ENCODE peak calls at places on chromosomes 13 and 19, in nine cellular contexts. L, U, W, O, B, K, E, J and F are unnamed samples. For H3K27me3 and H3K9me3, the result is how much of the 10 kb centered on the place peaks cover.

GRCh38 chr19:40932008-40932959 is 50.3 kb upstream of the CYP2A7 start:
- DNase-seq in L (no peak), U (no peak), W (no peak), O (no peak), B (no peak), K (no peak), E (no peak), J (no peak), F (no peak)

GRCh38 chr19:56170261-56170660 is 5.5 kb upstream of the GALP start:
- DNase-seq in L (no peak), U (no peak), W (peak), O (no peak), B (no peak), K (no peak), E (peak), J (no peak), F (no peak)

GRCh38 chr13:108070491-108070890 is 144.8 kb downstream of the LIG4 start:
- DNase-seq in L (no peak), U (no peak), W (no peak), O (no peak), B (no peak), K (no peak), E (no peak), J (no peak), F (no peak)

GRCh38 chr19:5086232-5086631 is 117.3 kb downstream of the KDM4B start:
- DNase-seq in L (no peak), U (no peak), W (no peak), O (no peak), B (no peak), K (no peak), E (no peak), J (no peak), F (no peak)

GRCh38 chr13:107284168-107284567 is 716.2 kb upstream of the ARGLU1 start:
- DNase-seq in L (peak), U (no peak), W (no peak), O (no peak), B (no peak), K (no peak), E (peak), J (no peak), F (no peak)

GRCh38 chr19:49073514-49074378 is 1.2 kb upstream of the KCNA7 start:
- DNase-seq in L (no peak), U (no peak), W (peak), O (no peak), B (peak), K (no peak), E (no peak), J (no peak), F (peak)

GRCh38 chr19:17966497-17967257 is at the start of gene KCNN1:
- DNase-seq in L (no peak), U (no peak), W (no peak), O (no peak), B (no peak), K (no peak), E (no peak), J (no peak), F (peak)

GRCh38 chr13:113527272-113527958 is 36.9 kb upstream of the DCUN1D2 start:
- DNase-seq in L (no peak), U (no peak), W (no peak), O (no peak), B (no peak), K (no peak), E (no peak), J (no peak), F (no peak)

GRCh38 chr13:102021777-102022176 is 380.1 kb downstream of the FGF14 start:
- DNase-seq in L (no peak), U (no peak), W (no peak), O (no peak), B (no peak), K (no peak), E (no peak), J (no peak), F (no peak)

GRCh38 chr13:78595819-78596700 is 7.3 kb downstream of the POU4F1 start:
- DNase-seq in L (no peak), U (no peak), W (no peak), O (no peak), B (no peak), K (no peak), E (no peak), J (peak), F (peak)

GRCh38 chr13:26873174-26873698 is 112.7 kb upstream of the GPR12 start:
- DNase-seq in L (no peak), U (no peak), W (no peak), O (no peak), B (no peak), K (no peak), E (no peak), J (no peak), F (no peak)

GRCh38 chr13:80574113-80574512 is 233.2 kb upstream of the SPRY2 start:
- DNase-seq in L (no peak), U (no peak), W (no peak), O (no peak), B (no peak), K (no peak), E (no peak), J (no peak), F (no peak)

DNA sequence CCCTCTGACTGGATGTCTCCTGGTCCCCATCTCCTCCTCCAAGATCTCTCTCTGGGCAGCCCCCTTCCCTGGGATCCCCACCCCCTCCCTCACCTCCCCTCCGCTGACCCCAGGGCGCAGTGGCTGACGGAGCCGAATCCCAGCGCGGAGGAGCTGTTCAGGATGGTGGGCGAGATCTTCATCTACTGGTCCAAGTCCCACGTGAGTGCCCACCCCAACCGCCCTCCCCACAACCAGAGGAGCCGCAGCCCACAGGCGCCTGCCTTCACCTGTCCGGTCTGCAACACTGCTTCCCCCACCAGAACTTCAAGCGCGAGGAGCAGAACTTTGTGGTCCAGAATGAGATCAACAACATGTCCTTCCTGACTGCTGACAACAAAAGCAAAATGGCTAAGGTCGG is 89.4 kb downstream of the RYR1 start:
- DNase-seq in L (no peak), U (no peak), W (no peak), O (no peak), B (no peak), K (no peak), E (no peak), J (no peak), F (no peak)
- H3K27me3 ChIP-seq in L (under half), U (under half), W (under half), O (under half), B (under half), K (under half), E (under half), J (under half), F (under half)

GRCh38 chr19:52703917-52704316 is 30.9 kb downstream of the ZNF611 start:
- DNase-seq in L (no peak), U (no peak), W (no peak), O (no peak), B (no peak), K (no peak), E (no peak), J (no peak), F (no peak)
- H3K9me3 ChIP-seq in L (under half), U (under half), W (under half), O (under half), B (under half), K (under half), E (under half), J (under half), F (under half)

DNA sequence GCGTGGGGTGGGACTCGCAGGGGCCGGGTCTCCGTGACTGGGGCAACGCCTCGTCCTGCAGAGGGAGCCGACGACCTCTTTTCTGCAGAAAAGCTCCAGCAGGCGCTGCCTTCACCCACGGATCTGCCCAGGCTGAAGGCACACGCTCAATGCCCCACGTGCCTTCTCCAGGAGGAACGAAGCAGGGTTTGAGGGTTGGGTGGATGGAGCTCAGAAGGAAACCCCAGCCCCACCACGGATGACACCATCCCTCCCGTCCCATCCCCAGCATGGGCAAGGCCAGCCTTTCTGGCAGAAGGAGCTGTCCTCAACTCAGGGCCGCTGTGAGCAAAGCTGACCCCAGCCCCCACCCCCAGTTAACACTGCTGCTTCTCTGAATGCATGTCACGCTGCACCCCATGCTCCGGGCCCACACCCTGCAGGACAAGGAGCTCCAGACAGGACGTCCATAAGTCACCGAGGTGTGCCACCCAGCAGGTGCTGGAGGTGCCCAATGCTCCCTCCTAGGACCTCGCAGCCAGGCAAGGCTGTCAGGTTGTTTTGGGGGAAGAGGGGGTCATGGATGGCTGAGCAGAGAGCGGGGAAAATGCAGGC is 7.4 kb downstream of the C19orf25 start:
- DNase-seq in L (no peak), U (no peak), W (no peak), O (no peak), B (peak), K (no peak), E (no peak), J (no peak), F (no peak)
- TF ChIP-seq CTCF in L (no peak), U (peak), W (no peak), O (no peak), B (no peak), K (no peak), E (no peak), J (peak), F (peak)

GRCh38 chr19:47026889-47027288 is 7.3 kb downstream of the NPAS1 start:
- DNase-seq in L (no peak), U (no peak), W (no peak), O (no peak), B (no peak), K (no peak), E (no peak), J (no peak), F (no peak)

GRCh38 chr19:47027586-47028371 is 8.1 kb downstream of the NPAS1 start:
- DNase-seq in L (no peak), U (no peak), W (no peak), O (no peak), B (no peak), K (no peak), E (no peak), J (no peak), F (no peak)

GRCh38 chr19:47024502-47024901 is 4.9 kb downstream of the NPAS1 start:
- DNase-seq in L (no peak), U (no peak), W (no peak), O (no peak), B (no peak), K (no peak), E (no peak), J (no peak), F (no peak)

GRCh38 chr19:47026156-47026555 is 6.5 kb downstream of the NPAS1 start:
- DNase-seq in L (no peak), U (no peak), W (no peak), O (no peak), B (no peak), K (no peak), E (no peak), J (no peak), F (no peak)

GRCh38 chr19:47028372-47028672 is 8.7 kb downstream of the NPAS1 start:
- DNase-seq in L (no peak), U (no peak), W (no peak), O (no peak), B (no peak), K (no peak), E (no peak), J (no peak), F (peak)
- H3K27me3 ChIP-seq in L (under half), U (under half), W (under half), O (half or more), B (under half), K (under half), E (under half), J (under half), F (half or more)

DNA sequence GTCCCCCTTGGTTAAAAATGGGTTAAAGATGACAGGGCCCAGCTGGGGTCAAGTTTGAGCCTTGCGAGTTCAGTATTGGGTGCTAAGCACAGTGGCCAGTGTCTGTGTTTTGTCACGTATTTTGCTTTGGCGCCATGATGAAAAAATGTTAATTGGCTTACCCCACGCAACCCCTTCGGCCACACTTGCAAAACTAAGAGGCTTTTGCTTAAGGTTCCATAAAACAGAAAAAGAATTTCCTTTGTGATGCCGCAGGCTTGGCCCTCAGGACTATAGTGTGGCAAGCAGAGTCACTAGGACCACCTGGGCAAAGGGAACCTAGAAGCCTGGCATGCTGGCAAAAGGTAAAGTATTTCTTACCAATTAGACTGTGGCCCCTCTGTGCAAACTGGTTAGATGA is 20.7 kb downstream of the DPRX start:
- DNase-seq in L (no peak), U (no peak), W (no peak), O (no peak), B (no peak), K (no peak), E (no peak), J (no peak), F (no peak)
- H3K9me3 ChIP-seq in L (under half), U (under half), W (under half), O (under half), B (half or more), K (under half), E (under half), J (under half), F (under half)

DNA sequence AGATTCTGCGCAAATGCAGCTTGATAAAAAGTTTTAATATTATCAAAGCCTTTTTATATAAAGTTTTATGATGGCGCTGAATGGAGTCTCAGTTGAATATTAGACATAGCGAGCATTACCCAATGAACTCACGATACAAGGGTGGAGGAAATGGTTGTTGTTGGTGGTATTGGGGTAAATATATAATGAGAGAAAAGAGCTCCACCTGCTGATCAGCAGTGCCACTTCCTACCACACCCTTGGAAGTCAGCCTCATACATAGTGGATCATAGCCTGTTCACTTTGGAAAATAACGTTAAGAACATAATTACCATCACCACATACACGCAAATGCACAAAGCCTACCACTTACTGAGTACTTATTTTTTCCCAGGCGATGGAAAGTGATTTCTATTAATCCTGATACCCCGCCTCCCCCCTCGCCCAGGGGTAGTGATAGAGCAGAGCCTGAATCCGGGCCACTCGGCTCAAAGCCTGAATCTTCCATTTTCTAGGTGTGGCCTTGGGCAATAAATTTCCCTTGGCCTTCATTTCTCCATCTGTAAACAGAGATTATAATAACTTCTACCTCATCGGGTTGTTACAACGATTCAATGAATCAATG is 358.3 kb downstream of the KLF5 start:
- DNase-seq in L (no peak), U (no peak), W (no peak), O (no peak), B (peak), K (no peak), E (peak), J (no peak), F (no peak)
- TF ChIP-seq CTCF in L (no peak), U (no peak), W (peak), O (peak), B (peak), K (no peak), E (peak), J (peak), F (peak)

GRCh38 chr19:680287-681028 is 4.3 kb downstream of the FSTL3 start:
- DNase-seq in L (peak), U (peak), W (peak), O (peak), B (peak), K (peak), E (peak), J (peak), F (peak)

GRCh38 chr19:681638-682037 is 5.4 kb downstream of the FSTL3 start:
- DNase-seq in L (no peak), U (no peak), W (no peak), O (no peak), B (no peak), K (no peak), E (no peak), J (no peak), F (no peak)

GRCh38 chr19:682678-683320 is 6.6 kb downstream of the FSTL3 start:
- DNase-seq in L (no peak), U (no peak), W (no peak), O (no peak), B (no peak), K (no peak), E (no peak), J (no peak), F (no peak)

GRCh38 chr19:679418-680286 is 3.5 kb downstream of the FSTL3 start:
- DNase-seq in L (peak), U (no peak), W (peak), O (peak), B (peak), K (no peak), E (peak), J (no peak), F (peak)

DNA sequence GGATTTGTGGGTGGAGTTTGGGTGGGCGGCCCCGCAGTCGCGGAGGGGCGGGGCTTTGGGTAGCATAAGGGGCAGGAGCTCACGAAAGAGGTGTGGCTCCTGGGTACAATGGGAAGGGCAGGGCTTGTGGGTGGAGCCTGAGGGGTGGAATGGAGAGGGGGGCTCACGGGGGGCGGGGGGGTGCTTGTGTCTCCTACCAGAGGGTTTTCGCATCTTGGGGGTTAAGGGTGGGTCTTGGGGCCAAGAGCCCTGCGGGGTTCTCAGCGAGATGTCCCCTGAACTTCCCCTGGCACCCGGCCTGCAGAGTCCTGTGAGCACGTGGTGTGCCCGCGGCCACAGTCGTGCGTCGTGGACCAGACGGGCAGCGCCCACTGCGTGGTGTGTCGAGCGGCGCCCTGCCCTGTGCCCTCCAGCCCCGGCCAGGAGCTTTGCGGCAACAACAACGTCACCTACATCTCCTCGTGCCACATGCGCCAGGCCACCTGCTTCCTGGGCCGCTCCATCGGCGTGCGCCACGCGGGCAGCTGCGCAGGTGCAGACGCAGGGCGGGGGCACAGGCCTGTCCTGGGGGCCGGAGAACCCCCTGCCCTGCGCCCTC is 4.9 kb downstream of the FSTL3 start:
- DNase-seq in L (no peak), U (peak), W (no peak), O (peak), B (no peak), K (no peak), E (no peak), J (peak), F (peak)
- H3K27me3 ChIP-seq in L (under half), U (under half), W (under half), O (under half), B (under half), K (under half), E (under half), J (under half), F (under half)

GRCh38 chr19:23543351-23543750 is 143.7 kb downstream of the ZNF675 start:
- DNase-seq in L (no peak), U (no peak), W (no peak), O (no peak), B (no peak), K (no peak), E (no peak), J (no peak), F (no peak)
- H3K9me3 ChIP-seq in L (under half), U (under half), W (under half), O (under half), B (under half), K (under half), E (under half), J (under half), F (under half)

GRCh38 chr13:38530492-38530891 is 156.4 kb upstream of the FREM2 start:
- DNase-seq in L (no peak), U (no peak), W (peak), O (no peak), B (no peak), K (no peak), E (peak), J (no peak), F (no peak)

GRCh38 chr13:38527140-38527539 is 159.7 kb upstream of the FREM2 start:
- DNase-seq in L (no peak), U (no peak), W (no peak), O (no peak), B (no peak), K (no peak), E (no peak), J (no peak), F (no peak)
- TF ChIP-seq CTCF in L (no peak), U (no peak), W (no peak), O (no peak), B (no peak), K (no peak), E (no peak), J (no peak), F (no peak)

DNA sequence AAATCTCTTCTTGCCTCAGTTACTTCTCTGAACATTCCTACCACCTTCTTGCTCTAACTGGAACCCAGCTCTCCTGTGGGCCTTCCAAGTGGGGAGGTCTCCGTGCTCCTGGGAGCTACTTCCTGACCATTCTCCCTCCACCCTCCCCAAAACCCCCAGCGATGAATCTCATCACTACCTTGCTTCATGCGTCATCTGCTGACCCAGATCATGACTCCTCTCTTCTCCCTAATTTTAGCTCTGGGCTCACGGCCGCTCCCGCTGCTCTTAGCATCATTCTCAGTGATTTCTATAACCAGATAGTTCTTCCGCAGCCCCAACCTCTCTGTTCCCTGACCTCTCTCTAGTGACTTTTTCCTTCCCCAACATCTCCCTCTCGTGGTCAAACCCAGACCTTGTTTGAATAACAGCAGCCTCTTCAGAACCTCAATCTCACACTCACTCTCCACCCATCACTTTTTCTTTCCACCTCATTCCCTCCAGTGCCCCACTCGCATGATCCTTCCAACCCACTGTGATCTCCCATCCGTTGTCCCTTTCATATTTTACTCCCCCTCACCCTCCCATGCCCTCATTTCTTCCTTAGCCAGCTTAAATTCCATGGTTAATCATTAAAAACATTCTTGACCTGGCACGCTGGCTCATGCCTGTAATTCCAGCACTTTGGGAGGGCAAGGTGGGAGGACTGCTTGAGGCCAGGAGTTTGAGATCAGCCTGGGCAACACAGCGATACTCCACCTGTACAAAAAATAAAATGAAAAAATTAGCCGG is 21.8 kb downstream of the MRPS12 start:
- DNase-seq in L (no peak), U (peak), W (no peak), O (no peak), B (peak), K (no peak), E (peak), J (no peak), F (peak)
- H3K27me3 ChIP-seq in L (under half), U (under half), W (under half), O (under half), B (under half), K (under half), E (under half), J (under half), F (under half)